ENCODE peak calls at places on chromosomes 4 and X, in five cellular contexts. U is EL, R is aorta, L is anterior cingulate cortex, V is body of pancreas. M is an unnamed sample.

GRCh38 chr4:71132486-71132885 is 139.0 kb downstream of the DCK start:
- DNase-seq in R (no peak), V (no peak), U (no peak), L (no peak), M (no peak)

GRCh38 chr4:89836031-89836777 is 757 bp downstream of the SNCA start:
- DNase-seq in V (no peak), R (no peak), L (peak; percentile 16), U (no peak), M (peak; percentile 73)

GRCh38 chrX:150465326-150465725 is 102.2 kb downstream of the MAMLD1 start:
- DNase-seq in R (no peak), U (no peak), V (no peak), L (peak; percentile 3), M (no peak)

GRCh38 chr4:169345207-169345788 is 74.5 kb upstream of the SH3RF1 start:
- DNase-seq in R (no peak), U (peak; percentile 80), V (no peak), L (peak; percentile 3), M (no peak)

GRCh38 chr4:31530555-31530954 is 810.4 kb downstream of the PCDH7 start:
- DNase-seq in R (no peak), L (no peak), U (no peak), V (no peak), M (no peak)

GRCh38 chrX:10485331-10485730 is 135.1 kb downstream of the MID1 start:
- DNase-seq in R (no peak), U (peak; percentile 34), L (no peak), V (no peak), M (no peak)

GRCh38 chr4:95267081-95267480 is 281.7 kb downstream of the UNC5C start:
- DNase-seq in V (no peak), U (peak; percentile 21), L (no peak), R (no peak), M (no peak)

GRCh38 chrX:94524867-94525266 is 850.9 kb downstream of the FAM133A start:
- DNase-seq in U (no peak), R (no peak), L (no peak), V (no peak), M (no peak)

GRCh38 chrX:96575011-96575410 is 109.6 kb upstream of the DIAPH2 start:
- DNase-seq in U (no peak), V (no peak), L (no peak), R (no peak), M (no peak)

GRCh38 chr4:100360211-100360610 is 157.6 kb downstream of the EMCN start:
- DNase-seq in L (no peak), R (no peak), V (no peak), U (no peak), M (no peak)

GRCh38 chr4:165327211-165328100 is at the start of gene MSMO1:
- DNase-seq in U (peak; percentile 98), V (peak; percentile 99), L (peak; percentile 99), R (peak; percentile 100), M (peak; percentile 100)

GRCh38 chrX:15956684-15957083 is 102.1 kb upstream of the AP1S2 start:
- DNase-seq in R (no peak), U (peak; percentile 10), V (no peak), L (no peak), M (no peak)

GRCh38 chr4:184750926-184751584 is 17.2 kb upstream of the CENPU start:
- DNase-seq in U (no peak), R (no peak), V (no peak), L (no peak), M (no peak)

GRCh38 chr4:24655971-24656370 is 71.6 kb upstream of the DHX15 start:
- DNase-seq in U (no peak), V (no peak), R (no peak), L (no peak), M (no peak)

GRCh38 chr4:7159923-7160322 is 32.4 kb upstream of the SORCS2 start:
- DNase-seq in U (no peak), L (no peak), V (peak; percentile 58), R (no peak), M (peak; percentile 43)

GRCh38 chr4:7876096-7876993 is 63.3 kb downstream of the AFAP1 start:
- DNase-seq in V (no peak), L (no peak), R (peak; percentile 63), U (peak; percentile 53), M (no peak)

GRCh38 chr4:170247585-170247984 is 157.8 kb upstream of the AADAT start:
- DNase-seq in U (no peak), V (no peak), L (no peak), R (no peak), M (no peak)

GRCh38 chrX:118901991-118902390 is 72.4 kb upstream of the LONRF3 start:
- DNase-seq in U (no peak), L (no peak), R (no peak), V (no peak), M (no peak)

GRCh38 chr4:88457307-88458090 is 580 bp downstream of the HERC5 start:
- DNase-seq in V (peak; percentile 68), L (no peak), R (peak; percentile 67), U (peak; percentile 16), M (peak; percentile 76)

GRCh38 chr4:100317032-100317864 is 127.0 kb upstream of the DDIT4L start:
- DNase-seq in U (no peak), R (no peak), L (no peak), V (no peak), M (no peak)

GRCh38 chr4:10077101-10077491 is 39.5 kb downstream of the WDR1 start:
- DNase-seq in L (no peak), U (no peak), R (peak; percentile 43), V (peak; percentile 2), M (peak; percentile 44)

GRCh38 chr4:168183717-168184571 is 91.6 kb downstream of the ANXA10 start:
- DNase-seq in R (no peak), V (no peak), U (peak; percentile 51), L (no peak), M (no peak)

GRCh38 chr4:128228021-128228571 is 59.5 kb downstream of the PGRMC2 start:
- DNase-seq in U (no peak), L (no peak), R (no peak), V (peak; percentile 42), M (no peak)

GRCh38 chrX:31353095-31353494 is 281.3 kb upstream of the FTHL17 start:
- DNase-seq in L (no peak), V (no peak), U (peak; percentile 84), R (no peak), M (no peak)